ENCODE peak calls at places on chromosome 1, in five cellular contexts. One of them, this sample, is unnamed.

GRCh38 chr1:204320413-204320812 is 39.3 kb downstream of the PLEKHA6 start:
- DNase-seq in HCT116: no peak
- DNase-seq in HL-60: no peak
- DNase-seq in spleen: no peak
- DNase-seq in breast epithelium: no peak
- DNase-seq in this sample: no peak

GRCh38 chr1:38310079-38310478 is 263.5 kb upstream of the POU3F1 start:
- DNase-seq in HCT116: no peak
- DNase-seq in HL-60: no peak
- DNase-seq in spleen: no peak
- DNase-seq in breast epithelium: no peak
- DNase-seq in this sample: no peak

GRCh38 chr1:233540788-233541187 is 73.1 kb upstream of the KCNK1 start:
- DNase-seq in HCT116: no peak
- DNase-seq in HL-60: no peak
- DNase-seq in spleen: no peak
- DNase-seq in breast epithelium: no peak
- DNase-seq in this sample: no peak

GRCh38 chr1:21706151-21706835 is 37.1 kb upstream of the RAP1GAP start:
- DNase-seq in HCT116: no peak
- DNase-seq in HL-60: peak; percentile 85
- DNase-seq in spleen: no peak
- DNase-seq in breast epithelium: no peak
- DNase-seq in this sample: no peak

GRCh38 chr1:41020109-41020576 is 1.4 kb downstream of the SLFNL1 start:
- DNase-seq in HCT116: no peak
- DNase-seq in HL-60: no peak
- DNase-seq in spleen: no peak
- DNase-seq in breast epithelium: no peak
- DNase-seq in this sample: no peak

GRCh38 chr1:15950763-15951295 is 25.1 kb downstream of the ZBTB17 start:
- DNase-seq in HCT116: no peak
- DNase-seq in HL-60: peak; percentile 38
- DNase-seq in spleen: no peak
- DNase-seq in breast epithelium: no peak
- DNase-seq in this sample: no peak

GRCh38 chr1:82927753-82928152 is 1071.2 kb downstream of the TTLL7 start:
- DNase-seq in HCT116: no peak
- DNase-seq in HL-60: no peak
- DNase-seq in spleen: no peak
- DNase-seq in breast epithelium: no peak
- DNase-seq in this sample: no peak

GRCh38 chr1:201335174-201335870 is 42.2 kb downstream of the TNNT2 start:
- DNase-seq in HCT116: no peak
- DNase-seq in HL-60: no peak
- DNase-seq in spleen: peak; percentile 37
- DNase-seq in breast epithelium: no peak
- DNase-seq in this sample: no peak

GRCh38 chr1:43349594-43350306 is 9.0 kb upstream of the CDC20 start:
- DNase-seq in HCT116: no peak
- DNase-seq in HL-60: no peak
- DNase-seq in spleen: no peak
- DNase-seq in breast epithelium: no peak
- DNase-seq in this sample: no peak

GRCh38 chr1:68132426-68133130 is 82.2 kb upstream of the DIRAS3 start:
- DNase-seq in HCT116: no peak
- DNase-seq in HL-60: no peak
- DNase-seq in spleen: no peak
- DNase-seq in breast epithelium: no peak
- DNase-seq in this sample: no peak

GRCh38 chr1:29122662-29122986 is 1.1 kb downstream of the TMEM200B start:
- DNase-seq in HCT116: no peak
- DNase-seq in HL-60: no peak
- DNase-seq in spleen: no peak
- DNase-seq in breast epithelium: peak; percentile 61
- DNase-seq in this sample: peak; percentile 55

GRCh38 chr1:110436635-110437034 is 14.3 kb upstream of the PROK1 start:
- DNase-seq in HCT116: no peak
- DNase-seq in HL-60: no peak
- DNase-seq in spleen: no peak
- DNase-seq in breast epithelium: no peak
- DNase-seq in this sample: no peak

GRCh38 chr1:23837905-23838304 is 12.7 kb upstream of the HMGCL start:
- DNase-seq in HCT116: no peak
- DNase-seq in HL-60: no peak
- DNase-seq in spleen: peak; percentile 76
- DNase-seq in breast epithelium: no peak
- DNase-seq in this sample: peak; percentile 10

GRCh38 chr1:168833801-168834224 is 104.8 kb upstream of the DPT start:
- DNase-seq in HCT116: no peak
- DNase-seq in HL-60: no peak
- DNase-seq in spleen: peak; percentile 78
- DNase-seq in breast epithelium: no peak
- DNase-seq in this sample: no peak

GRCh38 chr1:184941735-184942134 is 32.6 kb downstream of the NIBAN1 start:
- DNase-seq in HCT116: no peak
- DNase-seq in HL-60: no peak
- DNase-seq in spleen: no peak
- DNase-seq in breast epithelium: no peak
- DNase-seq in this sample: no peak

GRCh38 chr1:244346972-244347618 is 104.6 kb downstream of the ADSS2 start:
- DNase-seq in HCT116: no peak
- DNase-seq in HL-60: no peak
- DNase-seq in spleen: no peak
- DNase-seq in breast epithelium: no peak
- DNase-seq in this sample: no peak

GRCh38 chr1:1247341-1247913 is 905 bp upstream of the C1QTNF12 start:
- DNase-seq in HCT116: no peak
- DNase-seq in HL-60: no peak
- DNase-seq in spleen: no peak
- DNase-seq in breast epithelium: no peak
- DNase-seq in this sample: no peak

GRCh38 chr1:181206979-181207790 is 118.7 kb downstream of the IER5 start:
- DNase-seq in HCT116: no peak
- DNase-seq in HL-60: no peak
- DNase-seq in spleen: no peak
- DNase-seq in breast epithelium: no peak
- DNase-seq in this sample: no peak

GRCh38 chr1:22341791-22342605 is 109.7 kb upstream of the ZBTB40 start:
- DNase-seq in HCT116: no peak
- DNase-seq in HL-60: no peak
- DNase-seq in spleen: peak; percentile 65
- DNase-seq in breast epithelium: no peak
- DNase-seq in this sample: peak; percentile 17

GRCh38 chr1:96090134-96090533 is 631.5 kb upstream of the PTBP2 start:
- DNase-seq in HCT116: no peak
- DNase-seq in HL-60: no peak
- DNase-seq in spleen: no peak
- DNase-seq in breast epithelium: no peak
- DNase-seq in this sample: no peak

GRCh38 chr1:10634428-10635384 is 160.0 kb downstream of the PEX14 start:
- DNase-seq in HCT116: no peak
- DNase-seq in HL-60: no peak
- DNase-seq in spleen: no peak
- DNase-seq in breast epithelium: no peak
- DNase-seq in this sample: no peak

GRCh38 chr1:46804027-46804889 is 5.4 kb downstream of the CYP4B1 start:
- DNase-seq in HCT116: no peak
- DNase-seq in HL-60: no peak
- DNase-seq in spleen: no peak
- DNase-seq in breast epithelium: no peak
- DNase-seq in this sample: no peak

GRCh38 chr1:95974586-95974985 is 740.6 kb downstream of the RWDD3 start:
- DNase-seq in HCT116: no peak
- DNase-seq in HL-60: no peak
- DNase-seq in spleen: no peak
- DNase-seq in breast epithelium: no peak
- DNase-seq in this sample: no peak

GRCh38 chr1:6040859-6041415 is 4.8 kb upstream of the KCNAB2 start:
- DNase-seq in HCT116: no peak
- DNase-seq in HL-60: peak; percentile 50
- DNase-seq in spleen: no peak
- DNase-seq in breast epithelium: no peak
- DNase-seq in this sample: no peak

GRCh38 chr1:25744140-25744581 is 55.8 kb upstream of the SELENON start:
- DNase-seq in HCT116: peak; percentile 3
- DNase-seq in HL-60: no peak
- DNase-seq in spleen: no peak
- DNase-seq in breast epithelium: peak; percentile 63
- DNase-seq in this sample: peak; percentile 61

GRCh38 chr1:21663251-21663950 is 5.8 kb downstream of the RAP1GAP start:
- DNase-seq in HCT116: no peak
- DNase-seq in HL-60: no peak
- DNase-seq in spleen: peak; percentile 39
- DNase-seq in breast epithelium: peak; percentile 40
- DNase-seq in this sample: no peak

GRCh38 chr1:44659566-44659965 is 14.7 kb downstream of the TMEM53 start:
- DNase-seq in HCT116: no peak
- DNase-seq in HL-60: no peak
- DNase-seq in spleen: peak; percentile 47
- DNase-seq in breast epithelium: no peak
- DNase-seq in this sample: no peak

GRCh38 chr1:44655609-44656008 is 18.7 kb downstream of the TMEM53 start:
- DNase-seq in HCT116: no peak
- DNase-seq in HL-60: peak; percentile 29
- DNase-seq in spleen: peak; percentile 74
- DNase-seq in breast epithelium: no peak
- DNase-seq in this sample: no peak

GRCh38 chr1:44661786-44662682 is 12.2 kb downstream of the TMEM53 start:
- DNase-seq in HCT116: no peak
- DNase-seq in HL-60: no peak
- DNase-seq in spleen: peak; percentile 65
- DNase-seq in breast epithelium: no peak
- DNase-seq in this sample: no peak

GRCh38 chr1:44662683-44663030 is 11.6 kb downstream of the TMEM53 start:
- DNase-seq in HCT116: no peak
- DNase-seq in HL-60: no peak
- DNase-seq in spleen: peak; percentile 66
- DNase-seq in breast epithelium: no peak
- DNase-seq in this sample: no peak

DNA sequence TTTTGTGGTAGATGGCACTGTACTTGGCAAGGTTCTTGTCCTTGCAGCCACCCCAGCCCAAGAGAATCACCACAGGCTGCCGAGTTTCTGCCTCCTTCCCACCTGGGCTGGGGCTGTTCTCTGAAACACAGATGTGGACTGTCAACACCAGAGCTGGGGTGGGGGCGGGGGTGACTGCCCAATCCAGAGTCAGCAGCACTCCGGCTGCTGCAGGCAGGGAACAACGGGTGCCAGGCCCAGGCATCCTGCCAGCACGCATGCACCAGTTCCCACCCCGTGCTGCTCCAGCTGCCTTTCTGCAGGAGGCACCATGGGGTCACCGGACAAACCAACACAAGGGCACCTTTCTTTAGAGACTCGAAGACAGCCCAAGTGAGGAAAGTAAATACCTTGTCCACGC is 14.1 kb downstream of the TMEM53 start:
- DNase-seq in HCT116: no peak
- DNase-seq in HL-60: no peak
- DNase-seq in spleen: peak; percentile 68
- DNase-seq in breast epithelium: peak; percentile 62
- DNase-seq in this sample: peak; percentile 48
- TF ChIP-seq POLR2AphosphoS5 in HCT116: no peak
- TF ChIP-seq POLR2AphosphoS5 in HL-60: no peak
- TF ChIP-seq POLR2AphosphoS5 in spleen: no peak
- TF ChIP-seq POLR2AphosphoS5 in breast epithelium: no peak
- TF ChIP-seq POLR2AphosphoS5 in this sample: no peak

DNA sequence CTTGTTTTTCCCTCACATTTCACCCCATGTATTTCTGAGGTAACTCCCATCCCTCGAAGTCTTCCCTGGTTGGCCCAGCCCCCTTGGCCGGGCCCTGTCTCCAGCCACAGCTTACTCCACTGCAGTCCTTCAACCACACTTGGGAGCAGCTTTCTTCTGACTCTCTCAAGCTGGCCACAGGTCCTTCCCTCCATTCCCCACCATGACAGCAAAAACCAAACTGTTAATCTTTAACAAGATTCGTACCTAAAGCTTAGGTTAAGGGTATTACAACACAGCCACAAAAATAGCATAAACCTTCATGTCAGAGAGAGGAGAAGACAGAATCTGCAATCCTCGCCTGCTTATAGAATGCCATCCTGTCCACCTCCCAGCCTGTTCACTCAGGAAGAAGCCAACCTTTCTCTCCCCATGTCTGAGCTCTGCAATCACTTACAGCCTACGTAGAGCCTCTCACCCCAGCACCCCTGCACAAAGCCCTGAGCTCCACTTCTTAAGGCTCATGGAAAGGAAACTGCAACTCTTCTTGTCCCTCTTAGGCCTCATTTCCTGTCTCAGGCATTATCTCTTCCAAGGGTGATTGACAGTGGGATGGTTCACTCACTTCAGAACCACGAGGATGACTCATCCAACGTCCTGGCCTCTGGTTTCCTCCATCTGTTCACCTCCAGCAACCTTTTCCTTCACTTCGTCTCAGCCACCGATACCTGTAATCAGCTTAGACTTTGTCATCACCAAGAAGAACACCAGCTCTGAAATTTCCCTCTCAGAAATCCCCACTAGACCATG is 72.8 kb downstream of the CD2 start:
- DNase-seq in HCT116: no peak
- DNase-seq in HL-60: peak; percentile 30
- DNase-seq in spleen: no peak
- DNase-seq in breast epithelium: no peak
- DNase-seq in this sample: no peak
- TF ChIP-seq POLR2AphosphoS5 in HCT116: no peak
- TF ChIP-seq POLR2AphosphoS5 in HL-60: no peak
- TF ChIP-seq POLR2AphosphoS5 in spleen: no peak
- TF ChIP-seq POLR2AphosphoS5 in breast epithelium: no peak
- TF ChIP-seq POLR2AphosphoS5 in this sample: no peak

GRCh38 chr1:226681652-226682493 is 57.2 kb downstream of the ITPKB start:
- DNase-seq in HCT116: no peak
- DNase-seq in HL-60: no peak
- DNase-seq in spleen: no peak
- DNase-seq in breast epithelium: peak; percentile 22
- DNase-seq in this sample: no peak
- TF ChIP-seq POLR2AphosphoS5 in HCT116: no peak
- TF ChIP-seq POLR2AphosphoS5 in HL-60: no peak
- TF ChIP-seq POLR2AphosphoS5 in spleen: no peak
- TF ChIP-seq POLR2AphosphoS5 in breast epithelium: no peak
- TF ChIP-seq POLR2AphosphoS5 in this sample: no peak

GRCh38 chr1:241640867-241641542 is 836 bp upstream of the CHML start:
- DNase-seq in HCT116: no peak
- DNase-seq in HL-60: peak; percentile 67
- DNase-seq in spleen: peak; percentile 75
- DNase-seq in breast epithelium: no peak
- DNase-seq in this sample: peak; percentile 63

GRCh38 chr1:241639653-241640148 is 468 bp downstream of the CHML start:
- DNase-seq in HCT116: no peak
- DNase-seq in HL-60: peak; percentile 50
- DNase-seq in spleen: peak; percentile 91
- DNase-seq in breast epithelium: peak; percentile 51
- DNase-seq in this sample: peak; percentile 42

GRCh38 chr1:241641748-241642592 is 1.8 kb upstream of the CHML start:
- DNase-seq in HCT116: no peak
- DNase-seq in HL-60: no peak
- DNase-seq in spleen: no peak
- DNase-seq in breast epithelium: no peak
- DNase-seq in this sample: no peak

GRCh38 chr1:241639040-241639652 is 1.0 kb downstream of the CHML start:
- DNase-seq in HCT116: no peak
- DNase-seq in HL-60: no peak
- DNase-seq in spleen: no peak
- DNase-seq in breast epithelium: no peak
- DNase-seq in this sample: no peak

GRCh38 chr1:241640149-241640866 is at the start of the genes CHML and OPN3:
- DNase-seq in HCT116: peak; percentile 65
- DNase-seq in HL-60: peak; percentile 88
- DNase-seq in spleen: peak; percentile 99
- DNase-seq in breast epithelium: peak; percentile 93
- DNase-seq in this sample: peak; percentile 97
- TF ChIP-seq POLR2AphosphoS5 in HCT116: peak; percentile 95
- TF ChIP-seq POLR2AphosphoS5 in HL-60: peak; percentile 49
- TF ChIP-seq POLR2AphosphoS5 in spleen: peak; percentile 94
- TF ChIP-seq POLR2AphosphoS5 in breast epithelium: peak; percentile 14
- TF ChIP-seq POLR2AphosphoS5 in this sample: peak; percentile 51

This sample was measured in transverse colon.